ENCODE peak calls at places on chromosome 18, in four cellular contexts. A, R, P and I are unnamed samples.

GRCh38 chr18:7946724-7947377 is 379.7 kb downstream of the PTPRM start:
- DNase-seq in A (peak; percentile 83), R (no peak), P (peak; percentile 60), I (no peak)

GRCh38 chr18:25974630-25975077 is 115.8 kb downstream of the SS18 start:
- DNase-seq in A (no peak), R (no peak), P (no peak), I (no peak)

GRCh38 chr18:8657873-8658521 is 47.4 kb upstream of the MTCL1 start:
- DNase-seq in A (peak; percentile 43), R (no peak), P (no peak), I (peak; percentile 49)

GRCh38 chr18:77103991-77104521 is 28.5 kb downstream of the MBP start:
- DNase-seq in A (no peak), R (no peak), P (no peak), I (no peak)

GRCh38 chr18:75521808-75522207 is 94.3 kb upstream of the SMIM21 start:
- DNase-seq in A (no peak), R (no peak), P (no peak), I (no peak)

GRCh38 chr18:78732273-78733210 is 247.1 kb upstream of the SALL3 start:
- DNase-seq in A (no peak), R (no peak), P (no peak), I (no peak)

GRCh38 chr18:42030586-42031182 is 75.7 kb downstream of the PIK3C3 start:
- DNase-seq in A (peak; percentile 8), R (no peak), P (peak; percentile 47), I (peak; percentile 24)

GRCh38 chr18:79725486-79725885 is 45.9 kb downstream of the CTDP1 start:
- DNase-seq in A (no peak), R (no peak), P (no peak), I (no peak)